ENCODE peak calls at places on chromosomes 16 and 17, in seven cellular contexts. One of them, this sample, is unnamed.

GRCh38 chr17:70604854-70605253 is 435.5 kb downstream of the KCNJ2 start:
- DNase-seq in K562: no peak
- DNase-seq in SK-N-SH: no peak
- DNase-seq in HepG2: no peak
- DNase-seq in HCT116: peak
- DNase-seq in GM12878: no peak
- DNase-seq in H1: no peak
- DNase-seq in this sample: no peak

GRCh38 chr17:9115446-9116265 is 94.3 kb downstream of the NTN1 start:
- DNase-seq in HCT116: no peak
- DNase-seq in H1: peak
- DNase-seq in K562: peak
- DNase-seq in SK-N-SH: peak
- DNase-seq in HepG2: peak
- DNase-seq in GM12878: no peak
- DNase-seq in this sample: peak

GRCh38 chr16:87960851-87961250 is 9.6 kb downstream of the BANP start:
- DNase-seq in GM12878: no peak
- DNase-seq in H1: no peak
- DNase-seq in HepG2: no peak
- DNase-seq in K562: no peak
- DNase-seq in SK-N-SH: no peak
- DNase-seq in HCT116: no peak
- DNase-seq in this sample: no peak

GRCh38 chr16:19085679-19086200 is 18.3 kb downstream of the COQ7 start:
- DNase-seq in HepG2: no peak
- DNase-seq in HCT116: no peak
- DNase-seq in SK-N-SH: peak
- DNase-seq in K562: peak
- DNase-seq in H1: no peak
- DNase-seq in GM12878: no peak
- DNase-seq in this sample: no peak

GRCh38 chr16:16025214-16025968 is 76.0 kb downstream of the ABCC1 start:
- DNase-seq in SK-N-SH: no peak
- DNase-seq in HCT116: no peak
- DNase-seq in K562: peak
- DNase-seq in GM12878: no peak
- DNase-seq in H1: no peak
- DNase-seq in HepG2: no peak
- DNase-seq in this sample: no peak

GRCh38 chr17:73998246-73999220 is 204.9 kb upstream of the RPL38 start:
- DNase-seq in GM12878: no peak
- DNase-seq in HepG2: peak
- DNase-seq in K562: peak
- DNase-seq in H1: peak
- DNase-seq in HCT116: peak
- DNase-seq in SK-N-SH: peak
- DNase-seq in this sample: no peak

GRCh38 chr17:73592531-73592961 is 51.7 kb downstream of the SDK2 start:
- DNase-seq in HepG2: no peak
- DNase-seq in K562: no peak
- DNase-seq in GM12878: no peak
- DNase-seq in SK-N-SH: no peak
- DNase-seq in H1: no peak
- DNase-seq in HCT116: no peak
- DNase-seq in this sample: no peak

GRCh38 chr16:23991044-23991443 is 155.3 kb downstream of the PRKCB start:
- DNase-seq in HCT116: no peak
- DNase-seq in GM12878: no peak
- DNase-seq in HepG2: no peak
- DNase-seq in H1: no peak
- DNase-seq in SK-N-SH: no peak
- DNase-seq in K562: no peak
- DNase-seq in this sample: no peak

GRCh38 chr16:81318711-81319110 is 3.9 kb downstream of the GAN start:
- DNase-seq in GM12878: no peak
- DNase-seq in K562: no peak
- DNase-seq in H1: no peak
- DNase-seq in HCT116: no peak
- DNase-seq in SK-N-SH: no peak
- DNase-seq in HepG2: no peak
- DNase-seq in this sample: no peak

GRCh38 chr17:74430706-74431567 is 951 bp upstream of the GPRC5C start:
- DNase-seq in HepG2: peak
- DNase-seq in H1: peak
- DNase-seq in GM12878: peak
- DNase-seq in SK-N-SH: peak
- DNase-seq in HCT116: peak
- DNase-seq in K562: peak
- DNase-seq in this sample: no peak

GRCh38 chr16:20257234-20257633 is 70.1 kb downstream of the GP2 start:
- DNase-seq in H1: no peak
- DNase-seq in GM12878: no peak
- DNase-seq in SK-N-SH: no peak
- DNase-seq in HepG2: no peak
- DNase-seq in K562: peak
- DNase-seq in HCT116: no peak
- DNase-seq in this sample: no peak

GRCh38 chr16:65807858-65808257 is 558.6 kb upstream of the CDH5 start:
- DNase-seq in HCT116: no peak
- DNase-seq in H1: no peak
- DNase-seq in GM12878: no peak
- DNase-seq in HepG2: no peak
- DNase-seq in SK-N-SH: no peak
- DNase-seq in K562: no peak
- DNase-seq in this sample: no peak

GRCh38 chr16:11258553-11259287 is 2.7 kb upstream of the SOCS1 start:
- DNase-seq in K562: no peak
- DNase-seq in HCT116: no peak
- DNase-seq in GM12878: peak
- DNase-seq in HepG2: peak
- DNase-seq in SK-N-SH: peak
- DNase-seq in H1: no peak
- DNase-seq in this sample: no peak

GRCh38 chr17:887842-888214 is 91.7 kb downstream of the NXN start:
- DNase-seq in GM12878: no peak
- DNase-seq in H1: no peak
- DNase-seq in HCT116: no peak
- DNase-seq in HepG2: no peak
- DNase-seq in K562: no peak
- DNase-seq in SK-N-SH: no peak
- DNase-seq in this sample: no peak

GRCh38 chr17:10275418-10275817 is 77.0 kb upstream of the GAS7 start:
- DNase-seq in H1: no peak
- DNase-seq in HepG2: no peak
- DNase-seq in K562: no peak
- DNase-seq in SK-N-SH: no peak
- DNase-seq in GM12878: no peak
- DNase-seq in HCT116: no peak
- DNase-seq in this sample: no peak

GRCh38 chr17:10270258-10270657 is 71.9 kb upstream of the GAS7 start:
- DNase-seq in K562: no peak
- DNase-seq in SK-N-SH: no peak
- DNase-seq in HepG2: no peak
- DNase-seq in H1: no peak
- DNase-seq in GM12878: no peak
- DNase-seq in HCT116: no peak
- DNase-seq in this sample: no peak

GRCh38 chr17:10268005-10268404 is 69.6 kb upstream of the GAS7 start:
- DNase-seq in K562: no peak
- DNase-seq in H1: no peak
- DNase-seq in HCT116: no peak
- DNase-seq in HepG2: no peak
- DNase-seq in SK-N-SH: no peak
- DNase-seq in GM12878: no peak
- DNase-seq in this sample: no peak

GRCh38 chr17:10266477-10266876 is 68.1 kb upstream of the GAS7 start:
- DNase-seq in K562: no peak
- DNase-seq in HCT116: no peak
- DNase-seq in SK-N-SH: no peak
- DNase-seq in H1: no peak
- DNase-seq in HepG2: no peak
- DNase-seq in GM12878: peak
- DNase-seq in this sample: no peak

DNA sequence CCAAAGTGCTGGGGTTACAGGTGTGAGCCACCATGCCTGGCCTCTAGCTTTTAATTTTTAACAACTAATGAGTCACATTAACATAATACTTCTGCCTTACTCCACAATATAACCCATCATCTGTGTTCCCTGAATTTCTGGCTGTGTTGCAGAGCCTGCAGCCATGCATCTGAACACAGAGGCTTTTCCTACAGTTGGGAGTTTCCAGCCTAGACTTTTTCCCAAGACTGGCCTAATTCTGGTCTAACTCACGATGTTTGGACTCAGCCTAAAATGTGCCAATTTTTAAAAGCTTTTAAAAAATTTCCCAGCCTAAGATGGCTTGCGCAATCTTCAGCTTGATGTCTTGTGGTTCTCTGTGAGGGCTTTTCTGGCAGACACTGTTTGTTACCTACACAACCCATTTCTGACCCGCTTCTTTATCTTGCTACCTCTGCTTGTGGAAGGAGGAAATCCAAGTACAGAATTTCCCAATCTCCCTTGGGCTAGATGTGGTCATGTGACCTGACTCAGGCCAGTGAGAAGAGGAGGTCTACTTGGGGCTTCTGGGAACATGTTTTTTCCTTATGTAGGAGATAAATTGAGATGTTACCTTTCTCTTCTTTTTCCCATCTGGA is 72.7 kb upstream of the GAS7 start:
- DNase-seq in HepG2: no peak
- DNase-seq in K562: no peak
- DNase-seq in H1: no peak
- DNase-seq in HCT116: no peak
- DNase-seq in SK-N-SH: no peak
- DNase-seq in GM12878: no peak
- DNase-seq in this sample: no peak
- TF ChIP-seq YY1 in HepG2: no peak
- TF ChIP-seq YY1 in K562: no peak
- TF ChIP-seq YY1 in H1: no peak
- TF ChIP-seq YY1 in HCT116: no peak
- TF ChIP-seq YY1 in SK-N-SH: no peak
- TF ChIP-seq YY1 in GM12878: no peak
- TF ChIP-seq YY1 in this sample: no peak

GRCh38 chr17:57375040-57375769 is 118.9 kb downstream of the MSI2 start:
- DNase-seq in SK-N-SH: no peak
- DNase-seq in H1: no peak
- DNase-seq in GM12878: no peak
- DNase-seq in HCT116: no peak
- DNase-seq in K562: no peak
- DNase-seq in HepG2: no peak
- DNase-seq in this sample: no peak

GRCh38 chr17:57373071-57373470 is 116.7 kb downstream of the MSI2 start:
- DNase-seq in HepG2: peak
- DNase-seq in SK-N-SH: no peak
- DNase-seq in HCT116: no peak
- DNase-seq in K562: no peak
- DNase-seq in H1: no peak
- DNase-seq in GM12878: no peak
- DNase-seq in this sample: no peak

GRCh38 chr17:57377094-57377493 is 120.8 kb downstream of the MSI2 start:
- DNase-seq in HCT116: no peak
- DNase-seq in GM12878: no peak
- DNase-seq in SK-N-SH: no peak
- DNase-seq in K562: no peak
- DNase-seq in H1: no peak
- DNase-seq in HepG2: peak
- DNase-seq in this sample: no peak

GRCh38 chr17:57373756-57374155 is 117.4 kb downstream of the MSI2 start:
- DNase-seq in SK-N-SH: no peak
- DNase-seq in HepG2: no peak
- DNase-seq in H1: no peak
- DNase-seq in K562: no peak
- DNase-seq in GM12878: no peak
- DNase-seq in HCT116: no peak
- DNase-seq in this sample: no peak

DNA sequence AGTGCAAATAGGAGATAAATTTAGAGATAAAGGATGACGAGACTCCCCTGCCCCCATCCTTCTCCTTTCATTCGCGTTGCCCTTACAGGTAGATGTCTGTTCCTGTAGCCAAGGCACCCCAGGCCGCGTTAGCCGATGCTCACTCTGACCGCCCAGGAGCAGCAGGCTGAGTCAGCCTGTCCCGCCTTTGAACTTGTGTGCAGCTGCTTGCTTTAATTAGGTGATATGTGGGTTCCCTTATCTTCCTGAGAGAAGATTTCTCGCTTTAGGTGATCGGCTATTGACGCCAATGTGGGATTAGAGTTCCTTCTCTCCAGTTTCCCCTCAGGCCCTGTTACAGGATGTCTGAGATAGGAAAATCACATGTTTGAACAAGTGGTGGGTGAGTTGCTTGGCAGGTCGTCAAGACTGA is 119.5 kb downstream of the MSI2 start:
- DNase-seq in HCT116: peak
- DNase-seq in HepG2: no peak
- DNase-seq in SK-N-SH: no peak
- DNase-seq in K562: no peak
- DNase-seq in GM12878: no peak
- DNase-seq in H1: no peak
- DNase-seq in this sample: no peak
- TF ChIP-seq YY1 in HCT116: no peak
- TF ChIP-seq YY1 in HepG2: no peak
- TF ChIP-seq YY1 in SK-N-SH: no peak
- TF ChIP-seq YY1 in K562: no peak
- TF ChIP-seq YY1 in GM12878: no peak
- TF ChIP-seq YY1 in H1: no peak
- TF ChIP-seq YY1 in this sample: no peak

GRCh38 chr17:79042421-79043190 is 18.6 kb downstream of the C1QTNF1 start:
- DNase-seq in GM12878: no peak
- DNase-seq in SK-N-SH: peak
- DNase-seq in HCT116: peak
- DNase-seq in K562: peak
- DNase-seq in HepG2: peak
- DNase-seq in H1: peak
- DNase-seq in this sample: no peak
- TF ChIP-seq YY1 in GM12878: peak
- TF ChIP-seq YY1 in SK-N-SH: no peak
- TF ChIP-seq YY1 in HCT116: no peak
- TF ChIP-seq YY1 in K562: no peak
- TF ChIP-seq YY1 in HepG2: no peak
- TF ChIP-seq YY1 in H1: no peak
- TF ChIP-seq YY1 in this sample: no peak

GRCh38 chr16:50696575-50697420 is 3.4 kb downstream of the NOD2 start:
- DNase-seq in HCT116: peak
- DNase-seq in H1: no peak
- DNase-seq in SK-N-SH: no peak
- DNase-seq in K562: peak
- DNase-seq in GM12878: peak
- DNase-seq in HepG2: peak
- DNase-seq in this sample: no peak
- TF ChIP-seq YY1 in HCT116: no peak
- TF ChIP-seq YY1 in H1: no peak
- TF ChIP-seq YY1 in SK-N-SH: no peak
- TF ChIP-seq YY1 in K562: no peak
- TF ChIP-seq YY1 in GM12878: no peak
- TF ChIP-seq YY1 in HepG2: no peak
- TF ChIP-seq YY1 in this sample: no peak